ENCODE peak calls at places on chromosomes 12 and 14, in ten cellular contexts. One of them, this sample, is unnamed.

GRCh38 chr14:59342108-59342507 is 123.1 kb downstream of the GPR135 start:
- DNase-seq in HFFc6: no peak
- DNase-seq in stimulated activated CD4-positive, alpha-beta T cell treated with anti-CD3 and anti-CD28 coated beads, TNF-alpha, amount 100 ng/mL, for 1 hour: no peak
- DNase-seq in left ventricle myocardium inferior: no peak
- DNase-seq in ACHN: no peak
- DNase-seq in HEK293T: no peak
- DNase-seq in activated T-helper 1 cell treated with anti-CD3 and anti-CD28 coated beads, Interleukin-2, amount 50 U/mL, for 16 hours: no peak
- DNase-seq in COR-L47: no peak
- DNase-seq in T-cell: no peak
- DNase-seq in HFF-Myc: no peak
- DNase-seq in this sample: no peak

GRCh38 chr14:21204167-21205025 is 48.5 kb upstream of the OR5AU1 start:
- DNase-seq in HFFc6: no peak
- DNase-seq in stimulated activated CD4-positive, alpha-beta T cell treated with anti-CD3 and anti-CD28 coated beads, TNF-alpha, amount 100 ng/mL, for 1 hour: no peak
- DNase-seq in left ventricle myocardium inferior: no peak
- DNase-seq in ACHN: no peak
- DNase-seq in HEK293T: no peak
- DNase-seq in activated T-helper 1 cell treated with anti-CD3 and anti-CD28 coated beads, Interleukin-2, amount 50 U/mL, for 16 hours: no peak
- DNase-seq in COR-L47: no peak
- DNase-seq in T-cell: no peak
- DNase-seq in HFF-Myc: no peak
- DNase-seq in this sample: no peak

GRCh38 chr14:100535287-100536131 is 51.7 kb downstream of the BEGAIN start:
- DNase-seq in HFFc6: no peak
- DNase-seq in stimulated activated CD4-positive, alpha-beta T cell treated with anti-CD3 and anti-CD28 coated beads, TNF-alpha, amount 100 ng/mL, for 1 hour: no peak
- DNase-seq in left ventricle myocardium inferior: peak; percentile 9
- DNase-seq in ACHN: no peak
- DNase-seq in HEK293T: no peak
- DNase-seq in activated T-helper 1 cell treated with anti-CD3 and anti-CD28 coated beads, Interleukin-2, amount 50 U/mL, for 16 hours: peak; percentile 2
- DNase-seq in COR-L47: no peak
- DNase-seq in T-cell: no peak
- DNase-seq in HFF-Myc: no peak
- DNase-seq in this sample: no peak

GRCh38 chr12:95215925-95216324 is 1.3 kb downstream of the FGD6 start:
- DNase-seq in HFFc6: peak; percentile 26
- DNase-seq in stimulated activated CD4-positive, alpha-beta T cell treated with anti-CD3 and anti-CD28 coated beads, TNF-alpha, amount 100 ng/mL, for 1 hour: no peak
- DNase-seq in left ventricle myocardium inferior: no peak
- DNase-seq in ACHN: peak; percentile 80
- DNase-seq in HEK293T: no peak
- DNase-seq in activated T-helper 1 cell treated with anti-CD3 and anti-CD28 coated beads, Interleukin-2, amount 50 U/mL, for 16 hours: no peak
- DNase-seq in COR-L47: no peak
- DNase-seq in T-cell: no peak
- DNase-seq in HFF-Myc: no peak
- DNase-seq in this sample: no peak

GRCh38 chr14:90842726-90843125 is 26.5 kb upstream of the TTC7B start:
- DNase-seq in HFFc6: no peak
- DNase-seq in stimulated activated CD4-positive, alpha-beta T cell treated with anti-CD3 and anti-CD28 coated beads, TNF-alpha, amount 100 ng/mL, for 1 hour: no peak
- DNase-seq in left ventricle myocardium inferior: no peak
- DNase-seq in ACHN: no peak
- DNase-seq in HEK293T: no peak
- DNase-seq in activated T-helper 1 cell treated with anti-CD3 and anti-CD28 coated beads, Interleukin-2, amount 50 U/mL, for 16 hours: no peak
- DNase-seq in COR-L47: no peak
- DNase-seq in T-cell: no peak
- DNase-seq in HFF-Myc: no peak
- DNase-seq in this sample: no peak

GRCh38 chr14:69997849-69998248 is 118.6 kb downstream of the SMOC1 start:
- DNase-seq in HFFc6: no peak
- DNase-seq in stimulated activated CD4-positive, alpha-beta T cell treated with anti-CD3 and anti-CD28 coated beads, TNF-alpha, amount 100 ng/mL, for 1 hour: no peak
- DNase-seq in left ventricle myocardium inferior: no peak
- DNase-seq in ACHN: no peak
- DNase-seq in HEK293T: peak; percentile 19
- DNase-seq in activated T-helper 1 cell treated with anti-CD3 and anti-CD28 coated beads, Interleukin-2, amount 50 U/mL, for 16 hours: no peak
- DNase-seq in COR-L47: peak; percentile 63
- DNase-seq in T-cell: no peak
- DNase-seq in HFF-Myc: no peak
- DNase-seq in this sample: no peak

GRCh38 chr14:21440857-21441256 is 15.1 kb downstream of the CHD8 start:
- DNase-seq in HFFc6: no peak
- DNase-seq in stimulated activated CD4-positive, alpha-beta T cell treated with anti-CD3 and anti-CD28 coated beads, TNF-alpha, amount 100 ng/mL, for 1 hour: no peak
- DNase-seq in left ventricle myocardium inferior: no peak
- DNase-seq in ACHN: no peak
- DNase-seq in HEK293T: no peak
- DNase-seq in activated T-helper 1 cell treated with anti-CD3 and anti-CD28 coated beads, Interleukin-2, amount 50 U/mL, for 16 hours: no peak
- DNase-seq in COR-L47: no peak
- DNase-seq in T-cell: no peak
- DNase-seq in HFF-Myc: no peak
- DNase-seq in this sample: no peak

GRCh38 chr12:31317471-31318397 is 8.2 kb downstream of the SINHCAF start:
- DNase-seq in HFFc6: no peak
- DNase-seq in stimulated activated CD4-positive, alpha-beta T cell treated with anti-CD3 and anti-CD28 coated beads, TNF-alpha, amount 100 ng/mL, for 1 hour: no peak
- DNase-seq in left ventricle myocardium inferior: no peak
- DNase-seq in ACHN: peak; percentile 37
- DNase-seq in HEK293T: no peak
- DNase-seq in activated T-helper 1 cell treated with anti-CD3 and anti-CD28 coated beads, Interleukin-2, amount 50 U/mL, for 16 hours: no peak
- DNase-seq in COR-L47: no peak
- DNase-seq in T-cell: no peak
- DNase-seq in HFF-Myc: no peak
- DNase-seq in this sample: no peak

GRCh38 chr12:124422570-124423523 is 128.0 kb downstream of the RFLNA start:
- DNase-seq in HFFc6: peak; percentile 83
- DNase-seq in stimulated activated CD4-positive, alpha-beta T cell treated with anti-CD3 and anti-CD28 coated beads, TNF-alpha, amount 100 ng/mL, for 1 hour: no peak
- DNase-seq in left ventricle myocardium inferior: peak; percentile 95
- DNase-seq in ACHN: no peak
- DNase-seq in HEK293T: no peak
- DNase-seq in activated T-helper 1 cell treated with anti-CD3 and anti-CD28 coated beads, Interleukin-2, amount 50 U/mL, for 16 hours: no peak
- DNase-seq in COR-L47: peak; percentile 90
- DNase-seq in T-cell: no peak
- DNase-seq in HFF-Myc: peak; percentile 77
- DNase-seq in this sample: no peak

GRCh38 chr12:1131811-1132224 is 140.8 kb downstream of the ERC1 start:
- DNase-seq in HFFc6: no peak
- DNase-seq in stimulated activated CD4-positive, alpha-beta T cell treated with anti-CD3 and anti-CD28 coated beads, TNF-alpha, amount 100 ng/mL, for 1 hour: no peak
- DNase-seq in left ventricle myocardium inferior: no peak
- DNase-seq in ACHN: no peak
- DNase-seq in HEK293T: no peak
- DNase-seq in activated T-helper 1 cell treated with anti-CD3 and anti-CD28 coated beads, Interleukin-2, amount 50 U/mL, for 16 hours: no peak
- DNase-seq in COR-L47: no peak
- DNase-seq in T-cell: no peak
- DNase-seq in HFF-Myc: no peak
- DNase-seq in this sample: no peak

GRCh38 chr12:132062481-132062880 is 81.6 kb downstream of the DDX51 start:
- DNase-seq in HFFc6: no peak
- DNase-seq in stimulated activated CD4-positive, alpha-beta T cell treated with anti-CD3 and anti-CD28 coated beads, TNF-alpha, amount 100 ng/mL, for 1 hour: no peak
- DNase-seq in left ventricle myocardium inferior: no peak
- DNase-seq in ACHN: no peak
- DNase-seq in HEK293T: no peak
- DNase-seq in activated T-helper 1 cell treated with anti-CD3 and anti-CD28 coated beads, Interleukin-2, amount 50 U/mL, for 16 hours: no peak
- DNase-seq in COR-L47: no peak
- DNase-seq in T-cell: no peak
- DNase-seq in HFF-Myc: no peak
- DNase-seq in this sample: no peak

GRCh38 chr12:95763809-95764253 is 26.7 kb downstream of the NTN4 start:
- DNase-seq in HFFc6: peak; percentile 67
- DNase-seq in stimulated activated CD4-positive, alpha-beta T cell treated with anti-CD3 and anti-CD28 coated beads, TNF-alpha, amount 100 ng/mL, for 1 hour: no peak
- DNase-seq in left ventricle myocardium inferior: no peak
- DNase-seq in ACHN: peak; percentile 28
- DNase-seq in HEK293T: no peak
- DNase-seq in activated T-helper 1 cell treated with anti-CD3 and anti-CD28 coated beads, Interleukin-2, amount 50 U/mL, for 16 hours: no peak
- DNase-seq in COR-L47: no peak
- DNase-seq in T-cell: no peak
- DNase-seq in HFF-Myc: peak; percentile 27
- DNase-seq in this sample: no peak

GRCh38 chr12:14418526-14418925 is 53.0 kb downstream of the ATF7IP start:
- DNase-seq in HFFc6: peak; percentile 39
- DNase-seq in stimulated activated CD4-positive, alpha-beta T cell treated with anti-CD3 and anti-CD28 coated beads, TNF-alpha, amount 100 ng/mL, for 1 hour: no peak
- DNase-seq in left ventricle myocardium inferior: no peak
- DNase-seq in ACHN: peak; percentile 45
- DNase-seq in HEK293T: no peak
- DNase-seq in activated T-helper 1 cell treated with anti-CD3 and anti-CD28 coated beads, Interleukin-2, amount 50 U/mL, for 16 hours: no peak
- DNase-seq in COR-L47: no peak
- DNase-seq in T-cell: no peak
- DNase-seq in HFF-Myc: no peak
- DNase-seq in this sample: no peak

GRCh38 chr14:66955159-66955558 is 234.1 kb upstream of the GARIN2 start:
- DNase-seq in HFFc6: no peak
- DNase-seq in stimulated activated CD4-positive, alpha-beta T cell treated with anti-CD3 and anti-CD28 coated beads, TNF-alpha, amount 100 ng/mL, for 1 hour: no peak
- DNase-seq in left ventricle myocardium inferior: no peak
- DNase-seq in ACHN: no peak
- DNase-seq in HEK293T: no peak
- DNase-seq in activated T-helper 1 cell treated with anti-CD3 and anti-CD28 coated beads, Interleukin-2, amount 50 U/mL, for 16 hours: no peak
- DNase-seq in COR-L47: no peak
- DNase-seq in T-cell: no peak
- DNase-seq in HFF-Myc: no peak
- DNase-seq in this sample: no peak

GRCh38 chr12:121537814-121538698 is 42.8 kb downstream of the KDM2B start:
- DNase-seq in HFFc6: no peak
- DNase-seq in stimulated activated CD4-positive, alpha-beta T cell treated with anti-CD3 and anti-CD28 coated beads, TNF-alpha, amount 100 ng/mL, for 1 hour: no peak
- DNase-seq in left ventricle myocardium inferior: no peak
- DNase-seq in ACHN: peak; percentile 27
- DNase-seq in HEK293T: peak; percentile 45
- DNase-seq in activated T-helper 1 cell treated with anti-CD3 and anti-CD28 coated beads, Interleukin-2, amount 50 U/mL, for 16 hours: no peak
- DNase-seq in COR-L47: no peak
- DNase-seq in T-cell: no peak
- DNase-seq in HFF-Myc: no peak
- DNase-seq in this sample: no peak

GRCh38 chr12:26303418-26303817 is 108.0 kb downstream of the SSPN start:
- DNase-seq in HFFc6: no peak
- DNase-seq in stimulated activated CD4-positive, alpha-beta T cell treated with anti-CD3 and anti-CD28 coated beads, TNF-alpha, amount 100 ng/mL, for 1 hour: no peak
- DNase-seq in left ventricle myocardium inferior: no peak
- DNase-seq in ACHN: no peak
- DNase-seq in HEK293T: no peak
- DNase-seq in activated T-helper 1 cell treated with anti-CD3 and anti-CD28 coated beads, Interleukin-2, amount 50 U/mL, for 16 hours: no peak
- DNase-seq in COR-L47: no peak
- DNase-seq in T-cell: no peak
- DNase-seq in HFF-Myc: no peak
- DNase-seq in this sample: no peak

GRCh38 chr12:1115471-1116242 is 124.6 kb downstream of the ERC1 start:
- DNase-seq in HFFc6: peak; percentile 53
- DNase-seq in stimulated activated CD4-positive, alpha-beta T cell treated with anti-CD3 and anti-CD28 coated beads, TNF-alpha, amount 100 ng/mL, for 1 hour: no peak
- DNase-seq in left ventricle myocardium inferior: no peak
- DNase-seq in ACHN: peak; percentile 27
- DNase-seq in HEK293T: no peak
- DNase-seq in activated T-helper 1 cell treated with anti-CD3 and anti-CD28 coated beads, Interleukin-2, amount 50 U/mL, for 16 hours: no peak
- DNase-seq in COR-L47: no peak
- DNase-seq in T-cell: no peak
- DNase-seq in HFF-Myc: no peak
- DNase-seq in this sample: no peak

GRCh38 chr12:129163461-129163860 is 310.2 kb downstream of the GLT1D1 start:
- DNase-seq in HFFc6: no peak
- DNase-seq in stimulated activated CD4-positive, alpha-beta T cell treated with anti-CD3 and anti-CD28 coated beads, TNF-alpha, amount 100 ng/mL, for 1 hour: no peak
- DNase-seq in left ventricle myocardium inferior: no peak
- DNase-seq in ACHN: no peak
- DNase-seq in HEK293T: no peak
- DNase-seq in activated T-helper 1 cell treated with anti-CD3 and anti-CD28 coated beads, Interleukin-2, amount 50 U/mL, for 16 hours: no peak
- DNase-seq in COR-L47: no peak
- DNase-seq in T-cell: no peak
- DNase-seq in HFF-Myc: no peak
- DNase-seq in this sample: no peak

GRCh38 chr12:51217133-51217967 is 512 bp downstream of the POU6F1 start:
- DNase-seq in HFFc6: no peak
- DNase-seq in stimulated activated CD4-positive, alpha-beta T cell treated with anti-CD3 and anti-CD28 coated beads, TNF-alpha, amount 100 ng/mL, for 1 hour: peak; percentile 13
- DNase-seq in left ventricle myocardium inferior: peak; percentile 62
- DNase-seq in ACHN: peak; percentile 66
- DNase-seq in HEK293T: peak; percentile 55
- DNase-seq in activated T-helper 1 cell treated with anti-CD3 and anti-CD28 coated beads, Interleukin-2, amount 50 U/mL, for 16 hours: peak; percentile 32
- DNase-seq in COR-L47: no peak
- DNase-seq in T-cell: peak; percentile 44
- DNase-seq in HFF-Myc: no peak
- DNase-seq in this sample: peak; percentile 50

GRCh38 chr12:110100315-110100970 is 23.7 kb upstream of the IFT81 start:
- DNase-seq in HFFc6: peak; percentile 62
- DNase-seq in stimulated activated CD4-positive, alpha-beta T cell treated with anti-CD3 and anti-CD28 coated beads, TNF-alpha, amount 100 ng/mL, for 1 hour: peak; percentile 32
- DNase-seq in left ventricle myocardium inferior: peak; percentile 45
- DNase-seq in ACHN: peak; percentile 77
- DNase-seq in HEK293T: peak; percentile 68
- DNase-seq in activated T-helper 1 cell treated with anti-CD3 and anti-CD28 coated beads, Interleukin-2, amount 50 U/mL, for 16 hours: peak; percentile 22
- DNase-seq in COR-L47: peak; percentile 33
- DNase-seq in T-cell: peak; percentile 29
- DNase-seq in HFF-Myc: no peak
- DNase-seq in this sample: peak; percentile 50

GRCh38 chr12:47781479-47782371 is 8.7 kb downstream of the SLC48A1 start:
- DNase-seq in HFFc6: no peak
- DNase-seq in stimulated activated CD4-positive, alpha-beta T cell treated with anti-CD3 and anti-CD28 coated beads, TNF-alpha, amount 100 ng/mL, for 1 hour: no peak
- DNase-seq in left ventricle myocardium inferior: no peak
- DNase-seq in ACHN: no peak
- DNase-seq in HEK293T: no peak
- DNase-seq in activated T-helper 1 cell treated with anti-CD3 and anti-CD28 coated beads, Interleukin-2, amount 50 U/mL, for 16 hours: no peak
- DNase-seq in COR-L47: no peak
- DNase-seq in T-cell: no peak
- DNase-seq in HFF-Myc: no peak
- DNase-seq in this sample: no peak

GRCh38 chr14:53174918-53175317 is 21.8 kb upstream of the DDHD1 start:
- DNase-seq in HFFc6: no peak
- DNase-seq in stimulated activated CD4-positive, alpha-beta T cell treated with anti-CD3 and anti-CD28 coated beads, TNF-alpha, amount 100 ng/mL, for 1 hour: no peak
- DNase-seq in left ventricle myocardium inferior: no peak
- DNase-seq in ACHN: no peak
- DNase-seq in HEK293T: no peak
- DNase-seq in activated T-helper 1 cell treated with anti-CD3 and anti-CD28 coated beads, Interleukin-2, amount 50 U/mL, for 16 hours: no peak
- DNase-seq in COR-L47: no peak
- DNase-seq in T-cell: no peak
- DNase-seq in HFF-Myc: no peak
- DNase-seq in this sample: no peak